ENCODE peak calls at places on chromosomes 5 and 9, in six cellular contexts. One of them, this sample, is unnamed.

GRCh38 chr5:174612686-174613085 is 111.7 kb upstream of the MSX2 start:
- DNase-seq in KBM-7: no peak
- DNase-seq in stimulated activated CD4-positive, alpha-beta T cell treated with anti-CD3 and anti-CD28 coated beads, TNF-alpha, amount 100 ng/mL, for 48 hours: no peak
- DNase-seq in activated T-helper 9 cell treated with anti-CD3 and anti-CD28 coated beads, Interleukin-2, amount 50 U/mL, for 16 hours: no peak
- DNase-seq in neural progenitor cell: no peak
- DNase-seq in tibial artery: no peak
- DNase-seq in this sample: no peak

GRCh38 chr5:148179234-148179824 is 11.0 kb downstream of the SPINK14 start:
- DNase-seq in KBM-7: peak; percentile 38
- DNase-seq in stimulated activated CD4-positive, alpha-beta T cell treated with anti-CD3 and anti-CD28 coated beads, TNF-alpha, amount 100 ng/mL, for 48 hours: no peak
- DNase-seq in tibial artery: no peak
- DNase-seq in activated T-helper 9 cell treated with anti-CD3 and anti-CD28 coated beads, Interleukin-2, amount 50 U/mL, for 16 hours: no peak
- DNase-seq in neural progenitor cell: peak; percentile 67
- DNase-seq in this sample: no peak

GRCh38 chr5:122182491-122182921 is 53.2 kb downstream of the ZNF474 start:
- DNase-seq in neural progenitor cell: peak; percentile 15
- DNase-seq in KBM-7: no peak
- DNase-seq in tibial artery: no peak
- DNase-seq in activated T-helper 9 cell treated with anti-CD3 and anti-CD28 coated beads, Interleukin-2, amount 50 U/mL, for 16 hours: no peak
- DNase-seq in stimulated activated CD4-positive, alpha-beta T cell treated with anti-CD3 and anti-CD28 coated beads, TNF-alpha, amount 100 ng/mL, for 48 hours: no peak
- DNase-seq in this sample: peak; percentile 29

GRCh38 chr5:14506661-14507060 is 74.9 kb upstream of the OTULINL start:
- DNase-seq in neural progenitor cell: no peak
- DNase-seq in activated T-helper 9 cell treated with anti-CD3 and anti-CD28 coated beads, Interleukin-2, amount 50 U/mL, for 16 hours: no peak
- DNase-seq in tibial artery: no peak
- DNase-seq in stimulated activated CD4-positive, alpha-beta T cell treated with anti-CD3 and anti-CD28 coated beads, TNF-alpha, amount 100 ng/mL, for 48 hours: no peak
- DNase-seq in KBM-7: no peak
- DNase-seq in this sample: no peak

GRCh38 chr5:10518352-10518751 is 45.5 kb upstream of the ANKRD33B start:
- DNase-seq in KBM-7: no peak
- DNase-seq in stimulated activated CD4-positive, alpha-beta T cell treated with anti-CD3 and anti-CD28 coated beads, TNF-alpha, amount 100 ng/mL, for 48 hours: no peak
- DNase-seq in activated T-helper 9 cell treated with anti-CD3 and anti-CD28 coated beads, Interleukin-2, amount 50 U/mL, for 16 hours: no peak
- DNase-seq in tibial artery: no peak
- DNase-seq in neural progenitor cell: no peak
- DNase-seq in this sample: no peak

GRCh38 chr9:134455951-134456739 is 129.9 kb downstream of the RXRA start:
- DNase-seq in KBM-7: peak; percentile 93
- DNase-seq in tibial artery: peak; percentile 93
- DNase-seq in neural progenitor cell: no peak
- DNase-seq in stimulated activated CD4-positive, alpha-beta T cell treated with anti-CD3 and anti-CD28 coated beads, TNF-alpha, amount 100 ng/mL, for 48 hours: peak; percentile 43
- DNase-seq in activated T-helper 9 cell treated with anti-CD3 and anti-CD28 coated beads, Interleukin-2, amount 50 U/mL, for 16 hours: peak; percentile 51
- DNase-seq in this sample: no peak

GRCh38 chr9:82168585-82168984 is 180.0 kb downstream of the SPATA31D1 start:
- DNase-seq in tibial artery: no peak
- DNase-seq in stimulated activated CD4-positive, alpha-beta T cell treated with anti-CD3 and anti-CD28 coated beads, TNF-alpha, amount 100 ng/mL, for 48 hours: no peak
- DNase-seq in KBM-7: no peak
- DNase-seq in neural progenitor cell: no peak
- DNase-seq in activated T-helper 9 cell treated with anti-CD3 and anti-CD28 coated beads, Interleukin-2, amount 50 U/mL, for 16 hours: no peak
- DNase-seq in this sample: no peak

GRCh38 chr5:119269061-119269579 is 86.7 kb upstream of the TNFAIP8 start:
- DNase-seq in neural progenitor cell: peak; percentile 58
- DNase-seq in KBM-7: peak; percentile 76
- DNase-seq in activated T-helper 9 cell treated with anti-CD3 and anti-CD28 coated beads, Interleukin-2, amount 50 U/mL, for 16 hours: no peak
- DNase-seq in stimulated activated CD4-positive, alpha-beta T cell treated with anti-CD3 and anti-CD28 coated beads, TNF-alpha, amount 100 ng/mL, for 48 hours: peak; percentile 17
- DNase-seq in tibial artery: peak; percentile 66
- DNase-seq in this sample: peak; percentile 39

GRCh38 chr5:74686962-74687751 is 2.1 kb downstream of the HEXB start:
- DNase-seq in stimulated activated CD4-positive, alpha-beta T cell treated with anti-CD3 and anti-CD28 coated beads, TNF-alpha, amount 100 ng/mL, for 48 hours: no peak
- DNase-seq in KBM-7: no peak
- DNase-seq in activated T-helper 9 cell treated with anti-CD3 and anti-CD28 coated beads, Interleukin-2, amount 50 U/mL, for 16 hours: no peak
- DNase-seq in tibial artery: no peak
- DNase-seq in neural progenitor cell: no peak
- DNase-seq in this sample: no peak

GRCh38 chr5:172441262-172441751 is 13.0 kb downstream of the SH3PXD2B start:
- DNase-seq in tibial artery: peak; percentile 75
- DNase-seq in neural progenitor cell: no peak
- DNase-seq in KBM-7: no peak
- DNase-seq in stimulated activated CD4-positive, alpha-beta T cell treated with anti-CD3 and anti-CD28 coated beads, TNF-alpha, amount 100 ng/mL, for 48 hours: no peak
- DNase-seq in activated T-helper 9 cell treated with anti-CD3 and anti-CD28 coated beads, Interleukin-2, amount 50 U/mL, for 16 hours: no peak
- DNase-seq in this sample: no peak

GRCh38 chr9:127705577-127706215 is 1.1 kb upstream of the CFAP157 start:
- DNase-seq in stimulated activated CD4-positive, alpha-beta T cell treated with anti-CD3 and anti-CD28 coated beads, TNF-alpha, amount 100 ng/mL, for 48 hours: no peak
- DNase-seq in tibial artery: no peak
- DNase-seq in KBM-7: no peak
- DNase-seq in neural progenitor cell: no peak
- DNase-seq in activated T-helper 9 cell treated with anti-CD3 and anti-CD28 coated beads, Interleukin-2, amount 50 U/mL, for 16 hours: no peak
- DNase-seq in this sample: peak; percentile 77

GRCh38 chr9:125409637-125410521 is 148.3 kb downstream of the GAPVD1 start:
- DNase-seq in stimulated activated CD4-positive, alpha-beta T cell treated with anti-CD3 and anti-CD28 coated beads, TNF-alpha, amount 100 ng/mL, for 48 hours: no peak
- DNase-seq in activated T-helper 9 cell treated with anti-CD3 and anti-CD28 coated beads, Interleukin-2, amount 50 U/mL, for 16 hours: no peak
- DNase-seq in neural progenitor cell: peak; percentile 25
- DNase-seq in KBM-7: peak; percentile 42
- DNase-seq in tibial artery: no peak
- DNase-seq in this sample: peak; percentile 47

GRCh38 chr5:96745025-96745424 is 62.7 kb downstream of the ERAP1 start:
- DNase-seq in activated T-helper 9 cell treated with anti-CD3 and anti-CD28 coated beads, Interleukin-2, amount 50 U/mL, for 16 hours: no peak
- DNase-seq in stimulated activated CD4-positive, alpha-beta T cell treated with anti-CD3 and anti-CD28 coated beads, TNF-alpha, amount 100 ng/mL, for 48 hours: no peak
- DNase-seq in tibial artery: no peak
- DNase-seq in neural progenitor cell: no peak
- DNase-seq in KBM-7: no peak
- DNase-seq in this sample: no peak

GRCh38 chr5:135604046-135604445 is 25.3 kb upstream of the CXCL14 start:
- DNase-seq in tibial artery: no peak
- DNase-seq in stimulated activated CD4-positive, alpha-beta T cell treated with anti-CD3 and anti-CD28 coated beads, TNF-alpha, amount 100 ng/mL, for 48 hours: no peak
- DNase-seq in KBM-7: no peak
- DNase-seq in neural progenitor cell: no peak
- DNase-seq in activated T-helper 9 cell treated with anti-CD3 and anti-CD28 coated beads, Interleukin-2, amount 50 U/mL, for 16 hours: no peak
- DNase-seq in this sample: no peak

GRCh38 chr5:177966009-177966838 is 29.8 kb downstream of the PROP1 start:
- DNase-seq in neural progenitor cell: no peak
- DNase-seq in activated T-helper 9 cell treated with anti-CD3 and anti-CD28 coated beads, Interleukin-2, amount 50 U/mL, for 16 hours: no peak
- DNase-seq in stimulated activated CD4-positive, alpha-beta T cell treated with anti-CD3 and anti-CD28 coated beads, TNF-alpha, amount 100 ng/mL, for 48 hours: no peak
- DNase-seq in KBM-7: no peak
- DNase-seq in tibial artery: no peak
- DNase-seq in this sample: no peak

GRCh38 chr9:134405527-134405926 is 79.3 kb downstream of the RXRA start:
- DNase-seq in activated T-helper 9 cell treated with anti-CD3 and anti-CD28 coated beads, Interleukin-2, amount 50 U/mL, for 16 hours: no peak
- DNase-seq in tibial artery: no peak
- DNase-seq in KBM-7: peak; percentile 61
- DNase-seq in neural progenitor cell: no peak
- DNase-seq in stimulated activated CD4-positive, alpha-beta T cell treated with anti-CD3 and anti-CD28 coated beads, TNF-alpha, amount 100 ng/mL, for 48 hours: no peak
- DNase-seq in this sample: no peak

GRCh38 chr5:26259081-26259480 is 779.3 kb downstream of the CDH9 start:
- DNase-seq in neural progenitor cell: no peak
- DNase-seq in stimulated activated CD4-positive, alpha-beta T cell treated with anti-CD3 and anti-CD28 coated beads, TNF-alpha, amount 100 ng/mL, for 48 hours: no peak
- DNase-seq in tibial artery: no peak
- DNase-seq in KBM-7: no peak
- DNase-seq in activated T-helper 9 cell treated with anti-CD3 and anti-CD28 coated beads, Interleukin-2, amount 50 U/mL, for 16 hours: no peak
- DNase-seq in this sample: no peak

GRCh38 chr9:78539188-78539587 is 242.3 kb downstream of the PSAT1 start:
- DNase-seq in neural progenitor cell: no peak
- DNase-seq in tibial artery: no peak
- DNase-seq in KBM-7: no peak
- DNase-seq in activated T-helper 9 cell treated with anti-CD3 and anti-CD28 coated beads, Interleukin-2, amount 50 U/mL, for 16 hours: no peak
- DNase-seq in stimulated activated CD4-positive, alpha-beta T cell treated with anti-CD3 and anti-CD28 coated beads, TNF-alpha, amount 100 ng/mL, for 48 hours: no peak
- DNase-seq in this sample: no peak

GRCh38 chr5:134651531-134651930 is 2.9 kb downstream of the SEC24A start:
- DNase-seq in activated T-helper 9 cell treated with anti-CD3 and anti-CD28 coated beads, Interleukin-2, amount 50 U/mL, for 16 hours: no peak
- DNase-seq in KBM-7: no peak
- DNase-seq in neural progenitor cell: no peak
- DNase-seq in stimulated activated CD4-positive, alpha-beta T cell treated with anti-CD3 and anti-CD28 coated beads, TNF-alpha, amount 100 ng/mL, for 48 hours: no peak
- DNase-seq in tibial artery: no peak
- DNase-seq in this sample: no peak